ENCODE peak calls at places on chromosomes 1 and 21, in ten cellular contexts. L, S, T, V, W, K, F, E, A and R are unnamed samples.

GRCh38 chr21:38712076-38712475 is 93.7 kb upstream of the ETS2 start:
- DNase-seq in L (peak), S (peak), T (peak), V (no peak), W (peak), K (peak), F (peak), E (peak), A (peak), R (no peak)

GRCh38 chr1:52152976-52153375 is 11.1 kb downstream of the ZFYVE9 start:
- DNase-seq in L (no peak), S (no peak), T (peak), V (no peak), W (no peak), K (no peak), F (no peak), E (no peak), A (no peak), R (no peak)

GRCh38 chr1:4309676-4310320 is 344.6 kb upstream of the AJAP1 start:
- DNase-seq in L (no peak), S (no peak), T (no peak), V (no peak), W (peak), K (no peak), F (no peak), E (no peak), A (no peak), R (no peak)

GRCh38 chr21:32411366-32412161 is 942 bp upstream of the EVA1C start:
- DNase-seq in L (no peak), S (no peak), T (peak), V (no peak), W (no peak), K (peak), F (no peak), E (peak), A (peak), R (no peak)

GRCh38 chr1:234780112-234780511 is 170.1 kb upstream of the IRF2BP2 start:
- DNase-seq in L (no peak), S (no peak), T (no peak), V (no peak), W (no peak), K (no peak), F (no peak), E (no peak), A (no peak), R (no peak)

GRCh38 chr1:21814241-21814918 is 2.3 kb downstream of the LDLRAD2 start:
- DNase-seq in L (no peak), S (no peak), T (no peak), V (no peak), W (peak), K (no peak), F (no peak), E (no peak), A (peak), R (no peak)

GRCh38 chr1:220198186-220199005 is 73.9 kb downstream of the RAB3GAP2 start:
- DNase-seq in L (no peak), S (no peak), T (no peak), V (no peak), W (no peak), K (no peak), F (peak), E (no peak), A (no peak), R (no peak)

GRCh38 chr1:154784924-154785531 is 85.1 kb downstream of the KCNN3 start:
- DNase-seq in L (no peak), S (no peak), T (no peak), V (peak), W (peak), K (no peak), F (no peak), E (no peak), A (no peak), R (no peak)

GRCh38 chr1:85496881-85497582 is 32.1 kb upstream of the DDAH1 start:
- DNase-seq in L (no peak), S (no peak), T (peak), V (no peak), W (no peak), K (no peak), F (peak), E (no peak), A (no peak), R (no peak)

GRCh38 chr1:76635784-76636183 is 231.5 kb upstream of the ST6GALNAC5 start:
- DNase-seq in L (no peak), S (no peak), T (peak), V (no peak), W (no peak), K (no peak), F (no peak), E (peak), A (no peak), R (no peak)

GRCh38 chr1:207327994-207328393 is 6.5 kb downstream of the CD55 start:
- DNase-seq in L (no peak), S (no peak), T (peak), V (no peak), W (no peak), K (no peak), F (no peak), E (peak), A (no peak), R (no peak)

GRCh38 chr1:61011514-61012263 is 70.7 kb upstream of the NFIA start:
- DNase-seq in L (no peak), S (no peak), T (no peak), V (no peak), W (no peak), K (no peak), F (no peak), E (no peak), A (no peak), R (no peak)

GRCh38 chr1:225907341-225907740 is 16.7 kb downstream of the PYCR2 start:
- DNase-seq in L (no peak), S (no peak), T (no peak), V (no peak), W (no peak), K (no peak), F (no peak), E (no peak), A (no peak), R (no peak)

GRCh38 chr1:89821322-89822108 is 683 bp downstream of the LRRC8D start:
- DNase-seq in L (no peak), S (no peak), T (no peak), V (peak), W (peak), K (peak), F (no peak), E (peak), A (peak), R (no peak)

GRCh38 chr1:171468120-171468790 is 17.1 kb upstream of the PRRC2C start:
- DNase-seq in L (peak), S (peak), T (peak), V (no peak), W (peak), K (peak), F (peak), E (peak), A (no peak), R (no peak)

GRCh38 chr1:3017440-3018050 is 3.7 kb upstream of the ACTRT2 start:
- DNase-seq in L (no peak), S (no peak), T (no peak), V (no peak), W (no peak), K (no peak), F (no peak), E (no peak), A (no peak), R (no peak)

GRCh38 chr21:43757601-43758000 is 18.5 kb downstream of the CSTB start:
- DNase-seq in L (no peak), S (no peak), T (no peak), V (no peak), W (no peak), K (no peak), F (no peak), E (no peak), A (no peak), R (no peak)

GRCh38 chr21:27425172-27425571 is 458.3 kb upstream of the ADAMTS5 start:
- DNase-seq in L (no peak), S (no peak), T (no peak), V (no peak), W (no peak), K (no peak), F (no peak), E (no peak), A (no peak), R (no peak)

GRCh38 chr1:209620484-209620879 is 31.7 kb downstream of the LAMB3 start:
- DNase-seq in L (no peak), S (no peak), T (peak), V (no peak), W (no peak), K (no peak), F (no peak), E (peak), A (no peak), R (peak)

GRCh38 chr1:200302893-200303250 is 107.0 kb downstream of the ZNF281 start:
- DNase-seq in L (no peak), S (no peak), T (peak), V (no peak), W (no peak), K (peak), F (peak), E (peak), A (peak), R (no peak)

GRCh38 chr21:44931501-44932365 is 8.1 kb upstream of the SLX9 start:
- DNase-seq in L (no peak), S (no peak), T (no peak), V (no peak), W (peak), K (no peak), F (no peak), E (no peak), A (no peak), R (no peak)

GRCh38 chr21:44929799-44930542 is 9.3 kb upstream of the ITGB2 start:
- DNase-seq in L (no peak), S (no peak), T (no peak), V (no peak), W (peak), K (no peak), F (no peak), E (no peak), A (no peak), R (no peak)

GRCh38 chr21:44932366-44933181 is 7.3 kb upstream of the SLX9 start:
- DNase-seq in L (no peak), S (no peak), T (no peak), V (no peak), W (peak), K (no peak), F (no peak), E (no peak), A (peak), R (no peak)

GRCh38 chr21:44930543-44930981 is 9.3 kb upstream of the SLX9 start:
- DNase-seq in L (no peak), S (no peak), T (no peak), V (no peak), W (peak), K (no peak), F (no peak), E (no peak), A (no peak), R (no peak)

DNA sequence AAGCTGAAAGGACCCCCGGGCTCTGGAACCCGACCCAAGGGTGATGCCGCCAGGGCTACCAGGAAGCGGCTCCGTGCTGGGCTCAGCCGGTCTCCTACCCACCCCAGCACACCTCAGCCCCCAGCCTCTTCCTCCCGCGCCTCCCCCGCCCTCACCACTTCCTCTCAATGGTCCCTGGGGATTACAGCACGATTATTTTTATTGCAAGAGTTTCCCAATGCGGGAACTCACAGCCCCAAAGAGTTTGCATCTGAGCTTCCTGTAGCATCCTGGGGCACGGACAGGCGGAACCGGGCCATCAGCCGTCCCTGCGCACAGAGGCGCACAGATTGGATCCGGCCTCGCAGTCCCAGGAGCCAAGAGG is 8.7 kb upstream of the SLX9 start:
- DNase-seq in L (no peak), S (no peak), T (peak), V (no peak), W (peak), K (no peak), F (no peak), E (peak), A (no peak), R (no peak)
- H3K4me3 ChIP-seq in L (no peak), S (peak), T (no peak), V (no peak), W (peak), K (no peak), F (no peak), E (no peak), A (peak), R (no peak)

GRCh38 chr1:20152599-20152930 is 13.4 kb downstream of the PLA2G2F start:
- DNase-seq in L (no peak), S (no peak), T (no peak), V (no peak), W (no peak), K (no peak), F (no peak), E (no peak), A (no peak), R (no peak)
- TF ChIP-seq CTCF in L (peak), S (peak), T (no peak), V (no peak), W (no peak), K (no peak), F (no peak), E (no peak), A (no peak), R (no peak)

GRCh38 chr1:224733021-224733911 is 117.1 kb downstream of the CNIH3 start:
- DNase-seq in L (no peak), S (no peak), T (peak), V (no peak), W (peak), K (no peak), F (peak), E (peak), A (peak), R (no peak)

GRCh38 chr1:224731633-224732032 is 115.5 kb downstream of the CNIH3 start:
- DNase-seq in L (no peak), S (no peak), T (no peak), V (no peak), W (no peak), K (no peak), F (no peak), E (no peak), A (no peak), R (no peak)

GRCh38 chr1:224734261-224734935 is 118.3 kb downstream of the CNIH3 start:
- DNase-seq in L (no peak), S (no peak), T (no peak), V (no peak), W (no peak), K (no peak), F (no peak), E (no peak), A (no peak), R (no peak)

GRCh38 chr1:224730950-224731349 is 114.8 kb downstream of the CNIH3 start:
- DNase-seq in L (no peak), S (no peak), T (peak), V (no peak), W (no peak), K (no peak), F (no peak), E (peak), A (no peak), R (no peak)

GRCh38 chr1:224732367-224733006 is 116.4 kb downstream of the CNIH3 start:
- DNase-seq in L (no peak), S (no peak), T (no peak), V (no peak), W (no peak), K (no peak), F (no peak), E (no peak), A (no peak), R (no peak)
- H3K4me3 ChIP-seq in L (no peak), S (no peak), T (no peak), V (no peak), W (no peak), K (no peak), F (no peak), E (no peak), A (no peak), R (no peak)

DNA sequence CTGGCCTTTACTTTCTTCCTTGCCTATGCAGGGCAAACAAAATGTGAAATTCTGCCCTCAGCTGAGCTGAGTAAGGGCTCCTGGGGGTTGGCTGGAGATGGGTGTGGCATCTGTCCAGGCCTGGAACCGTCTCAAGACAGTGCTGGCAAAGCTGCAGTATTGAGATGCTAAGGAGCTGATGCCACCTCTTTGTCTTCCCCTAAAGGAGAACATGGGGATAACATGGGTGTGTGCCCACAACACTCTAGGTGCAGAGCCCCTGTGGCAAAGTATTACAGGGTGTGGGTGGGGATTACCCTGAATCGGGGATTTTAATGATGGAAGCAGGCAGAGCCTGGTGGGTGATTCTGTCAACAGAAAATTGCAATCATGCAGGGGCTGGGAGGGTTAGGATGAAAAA is 2.5 kb upstream of the ST3GAL3 start:
- DNase-seq in L (no peak), S (no peak), T (peak), V (no peak), W (peak), K (peak), F (no peak), E (peak), A (no peak), R (no peak)
- TF ChIP-seq CTCF in L (peak), S (peak), T (peak), V (peak), W (peak), K (no peak), F (peak), E (no peak), A (no peak), R (peak)

GRCh38 chr1:205920159-205920558 is 23.1 kb downstream of the SLC26A9 start:
- DNase-seq in L (no peak), S (no peak), T (peak), V (no peak), W (no peak), K (no peak), F (peak), E (peak), A (no peak), R (no peak)

GRCh38 chr1:205917466-205918248 is 25.6 kb downstream of the SLC26A9 start:
- DNase-seq in L (no peak), S (no peak), T (no peak), V (no peak), W (peak), K (no peak), F (no peak), E (no peak), A (no peak), R (no peak)

GRCh38 chr1:205921559-205921887 is 21.7 kb downstream of the SLC26A9 start:
- DNase-seq in L (no peak), S (no peak), T (no peak), V (no peak), W (no peak), K (no peak), F (no peak), E (no peak), A (no peak), R (no peak)

GRCh38 chr1:205920861-205921558 is 22.2 kb downstream of the SLC26A9 start:
- DNase-seq in L (no peak), S (no peak), T (no peak), V (no peak), W (no peak), K (no peak), F (no peak), E (no peak), A (no peak), R (no peak)

GRCh38 chr1:205918955-205919746 is 24.1 kb downstream of the SLC26A9 start:
- DNase-seq in L (no peak), S (peak), T (peak), V (peak), W (peak), K (peak), F (peak), E (peak), A (peak), R (peak)
- H3K4me3 ChIP-seq in L (no peak), S (no peak), T (no peak), V (no peak), W (no peak), K (no peak), F (no peak), E (no peak), A (no peak), R (no peak)

DNA sequence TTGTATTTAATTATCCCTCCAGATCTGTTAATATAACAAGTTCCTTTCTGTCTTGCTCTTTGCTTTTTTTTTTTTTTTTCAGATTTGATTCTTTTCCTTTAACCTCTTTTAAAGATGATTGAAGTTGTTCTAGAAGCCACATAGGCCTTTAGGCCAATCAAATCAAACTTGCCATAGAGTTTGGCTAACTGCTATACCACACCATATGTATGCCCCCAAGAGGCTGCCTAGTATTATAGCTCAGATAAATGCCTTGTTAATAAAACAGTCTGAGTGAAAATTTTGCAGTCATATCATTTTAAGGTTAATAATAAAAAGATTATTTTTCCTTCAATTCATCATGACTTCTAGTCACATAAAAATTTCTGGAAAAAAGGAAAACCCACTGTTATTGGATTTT is 696.0 kb upstream of the CHRM3 start:
- DNase-seq in L (no peak), S (no peak), T (peak), V (no peak), W (no peak), K (peak), F (peak), E (peak), A (no peak), R (peak)
- TF ChIP-seq CTCF in L (no peak), S (no peak), T (peak), V (no peak), W (no peak), K (no peak), F (peak), E (no peak), A (no peak), R (peak)

DNA sequence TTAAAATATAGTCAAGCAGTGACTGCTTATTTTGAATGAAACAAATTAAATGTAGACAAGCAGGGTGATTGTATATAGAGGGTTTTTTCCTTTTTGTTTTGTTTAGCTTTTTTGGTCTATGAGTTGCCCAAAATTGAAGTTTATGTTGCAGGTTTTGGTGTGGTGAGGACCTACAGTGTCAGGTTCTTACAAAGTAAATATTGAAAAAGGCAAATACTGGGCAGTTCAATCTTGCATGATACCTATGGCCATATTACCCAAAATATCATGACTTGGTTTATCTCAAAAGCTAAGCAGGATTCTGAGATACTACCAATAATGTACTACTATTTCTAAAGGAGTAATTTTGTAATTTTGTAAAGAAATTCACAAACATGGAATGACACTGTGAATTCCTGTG is 1.8 kb downstream of the DNAJB4 start:
- DNase-seq in L (no peak), S (no peak), T (no peak), V (no peak), W (no peak), K (no peak), F (no peak), E (no peak), A (no peak), R (no peak)
- H3K4me3 ChIP-seq in L (peak), S (no peak), T (peak), V (peak), W (peak), K (peak), F (peak), E (peak), A (peak), R (peak)

GRCh38 chr1:177411371-177411770 is 240.6 kb downstream of the BRINP2 start:
- DNase-seq in L (no peak), S (no peak), T (no peak), V (no peak), W (no peak), K (no peak), F (no peak), E (no peak), A (peak), R (no peak)

GRCh38 chr1:177410179-177410766 is 239.5 kb downstream of the BRINP2 start:
- DNase-seq in L (no peak), S (no peak), T (no peak), V (no peak), W (no peak), K (no peak), F (no peak), E (no peak), A (no peak), R (no peak)

DNA sequence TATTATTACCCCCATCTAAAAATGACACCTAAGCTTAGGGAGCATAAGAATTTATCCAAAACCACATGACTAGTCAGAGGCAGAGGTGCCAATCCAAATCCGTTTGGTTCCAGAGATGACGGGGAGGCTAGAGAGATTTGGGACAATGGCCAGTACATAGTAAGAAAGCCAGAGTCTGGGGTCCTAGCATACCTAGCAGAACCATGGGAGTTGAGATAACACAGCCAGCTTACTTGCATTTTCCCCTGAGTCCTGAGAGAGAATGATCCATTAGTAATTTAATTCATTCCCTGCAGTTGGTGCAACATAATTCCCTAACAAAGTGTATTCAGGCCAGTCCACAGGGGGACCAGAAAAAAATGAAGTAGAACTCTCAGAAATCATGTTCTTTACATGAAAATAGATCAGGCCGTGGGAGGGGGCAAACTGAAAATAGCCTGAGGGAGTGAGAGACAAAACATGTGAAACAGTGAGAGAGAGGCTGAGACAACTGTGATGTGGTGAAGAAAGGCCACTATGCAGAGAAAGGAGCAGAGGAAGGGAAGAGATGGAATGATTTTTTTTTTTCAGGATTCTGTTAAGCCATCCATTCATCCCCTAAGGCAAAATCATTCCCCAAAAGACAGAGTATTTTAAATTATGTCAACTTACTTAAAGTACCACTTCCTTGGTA is 243.4 kb downstream of the BRINP2 start:
- DNase-seq in L (no peak), S (no peak), T (no peak), V (no peak), W (no peak), K (no peak), F (no peak), E (no peak), A (peak), R (no peak)
- TF ChIP-seq CTCF in L (no peak), S (no peak), T (no peak), V (no peak), W (no peak), K (no peak), F (no peak), E (no peak), A (no peak), R (no peak)